ENCODE peak calls at places on chromosomes 5 and 9, in nine cellular contexts. U is RWPE1; S is GM20000; I is choroid plexus epithelial cell; H is activated CD8-positive, alpha-beta T cell treated with anti-CD3 and anti-CD28 coated beads for 36 hours; W is breast epithelium; X is epithelial cell of esophagus; Q is NB4; T is GM12865. V is an unnamed sample.

GRCh38 chr9:130498298-130498917 is 53.6 kb downstream of the ASS1 start:
- DNase-seq in U (no peak), S (no peak), I (peak), H (peak), W (no peak), X (peak), Q (peak), T (no peak), V (no peak)

GRCh38 chr5:9347541-9348295 is 198.2 kb downstream of the SEMA5A start:
- DNase-seq in U (no peak), S (no peak), I (no peak), H (no peak), W (no peak), X (no peak), Q (no peak), T (no peak), V (peak)

GRCh38 chr5:948472-949274 is 56.0 kb downstream of the TRIP13 start:
- DNase-seq in U (no peak), S (no peak), I (no peak), H (no peak), W (no peak), X (no peak), Q (peak), T (no peak), V (no peak)

GRCh38 chr9:132583584-132584304 is 1.3 kb downstream of the BARHL1 start:
- DNase-seq in U (no peak), S (no peak), I (no peak), H (no peak), W (no peak), X (no peak), Q (no peak), T (no peak), V (no peak)

GRCh38 chr9:698276-698675 is 143.2 kb upstream of the DMRT1 start:
- DNase-seq in U (no peak), S (no peak), I (peak), H (no peak), W (no peak), X (peak), Q (no peak), T (no peak), V (no peak)

GRCh38 chr5:171855798-171856772 is 70.5 kb downstream of the SMIM23 start:
- DNase-seq in U (no peak), S (no peak), I (no peak), H (no peak), W (no peak), X (no peak), Q (peak), T (no peak), V (no peak)

GRCh38 chr5:60829490-60830266 is 14.4 kb downstream of the ELOVL7 start:
- DNase-seq in U (peak), S (no peak), I (no peak), H (no peak), W (no peak), X (peak), Q (no peak), T (peak), V (no peak)

GRCh38 chr5:132238901-132239500 is 11.3 kb upstream of the P4HA2 start:
- DNase-seq in U (no peak), S (no peak), I (no peak), H (no peak), W (peak), X (no peak), Q (no peak), T (no peak), V (no peak)

GRCh38 chr9:128160603-128160987 is 530 bp downstream of the BBLN start:
- DNase-seq in U (peak), S (peak), I (no peak), H (peak), W (no peak), X (peak), Q (peak), T (peak), V (no peak)

GRCh38 chr9:120258096-120258495 is 321.9 kb downstream of the CDK5RAP2 start:
- DNase-seq in U (no peak), S (no peak), I (no peak), H (no peak), W (no peak), X (no peak), Q (no peak), T (no peak), V (no peak)

GRCh38 chr9:90102292-90102901 is 497.6 kb downstream of the GADD45G start:
- DNase-seq in U (peak), S (peak), I (peak), H (peak), W (peak), X (peak), Q (peak), T (peak), V (peak)

GRCh38 chr5:169299651-169300467 is 1.1 kb downstream of the SLIT3 start:
- DNase-seq in U (no peak), S (no peak), I (no peak), H (no peak), W (no peak), X (no peak), Q (no peak), T (no peak), V (peak)

GRCh38 chr5:115329475-115329874 is 33.0 kb upstream of the CCDC112 start:
- DNase-seq in U (no peak), S (no peak), I (no peak), H (no peak), W (no peak), X (no peak), Q (peak), T (no peak), V (no peak)

GRCh38 chr9:79685576-79685975 is 113.8 kb downstream of the TLE4 start:
- DNase-seq in U (no peak), S (no peak), I (peak), H (no peak), W (no peak), X (no peak), Q (no peak), T (no peak), V (no peak)

GRCh38 chr5:168472329-168472728 is 13.9 kb upstream of the RARS1 start:
- DNase-seq in U (peak), S (no peak), I (peak), H (no peak), W (peak), X (peak), Q (no peak), T (no peak), V (no peak)

GRCh38 chr9:974993-975739 is 1.3 kb upstream of the DMRT3 start:
- DNase-seq in U (no peak), S (no peak), I (no peak), H (no peak), W (no peak), X (no peak), Q (no peak), T (no peak), V (no peak)

GRCh38 chr9:76136986-76137385 is 246.5 kb downstream of the PCSK5 start:
- DNase-seq in U (peak), S (no peak), I (peak), H (no peak), W (no peak), X (peak), Q (peak), T (peak), V (no peak)

GRCh38 chr5:32275421-32275765 is 37.3 kb downstream of the MTMR12 start:
- DNase-seq in U (no peak), S (peak), I (peak), H (no peak), W (no peak), X (no peak), Q (no peak), T (no peak), V (no peak)

GRCh38 chr5:178544166-178544834 is 45.9 kb downstream of the COL23A1 start:
- DNase-seq in U (no peak), S (no peak), I (no peak), H (no peak), W (no peak), X (no peak), Q (no peak), T (no peak), V (no peak)

GRCh38 chr9:115263731-115264130 is 145.8 kb upstream of the TNC start:
- DNase-seq in U (no peak), S (no peak), I (peak), H (no peak), W (no peak), X (peak), Q (no peak), T (no peak), V (no peak)

GRCh38 chr5:79505138-79505537 is 8.8 kb downstream of the HOMER1 start:
- DNase-seq in U (no peak), S (no peak), I (no peak), H (no peak), W (no peak), X (no peak), Q (peak), T (no peak), V (no peak)

GRCh38 chr9:73916016-73916673 is 581.0 kb upstream of the RORB start:
- DNase-seq in U (peak), S (no peak), I (peak), H (no peak), W (no peak), X (peak), Q (peak), T (peak), V (no peak)

GRCh38 chr5:158820891-158821290 is 278.8 kb downstream of the EBF1 start:
- DNase-seq in U (no peak), S (no peak), I (no peak), H (no peak), W (no peak), X (no peak), Q (no peak), T (peak), V (no peak)

GRCh38 chr9:93682155-93682968 is 106.0 kb downstream of the PHF2 start:
- DNase-seq in U (peak), S (peak), I (peak), H (peak), W (no peak), X (peak), Q (peak), T (peak), V (peak)

GRCh38 chr9:17600962-17601593 is 22.2 kb downstream of the SH3GL2 start:
- DNase-seq in U (no peak), S (no peak), I (peak), H (no peak), W (no peak), X (peak), Q (peak), T (no peak), V (no peak)

GRCh38 chr9:113593682-113594281 is 130.3 kb downstream of the RGS3 start:
- DNase-seq in U (peak), S (peak), I (peak), H (no peak), W (peak), X (peak), Q (peak), T (peak), V (peak)

GRCh38 chr5:77852514-77853352 is 76.6 kb upstream of the TBCA start:
- DNase-seq in U (no peak), S (peak), I (peak), H (peak), W (no peak), X (no peak), Q (peak), T (peak), V (peak)

GRCh38 chr9:98783518-98784226 is 12.7 kb downstream of the ANKS6 start:
- DNase-seq in U (no peak), S (no peak), I (no peak), H (no peak), W (no peak), X (no peak), Q (no peak), T (no peak), V (no peak)

GRCh38 chr9:133188843-133189180 is 20.2 kb downstream of the OBP2B start:
- DNase-seq in U (no peak), S (no peak), I (no peak), H (no peak), W (no peak), X (no peak), Q (peak), T (no peak), V (no peak)

GRCh38 chr5:115461506-115462290 is 82.9 kb downstream of the FEM1C start:
- DNase-seq in U (peak), S (no peak), I (peak), H (peak), W (no peak), X (peak), Q (no peak), T (peak), V (no peak)

GRCh38 chr5:37757980-37758582 is 81.8 kb downstream of the GDNF start:
- DNase-seq in U (no peak), S (no peak), I (peak), H (no peak), W (no peak), X (peak), Q (no peak), T (no peak), V (no peak)
- TF ChIP-seq CTCF in U (no peak), S (no peak), I (peak), H (no peak), W (no peak), X (peak), Q (no peak), T (no peak), V (no peak)

DNA sequence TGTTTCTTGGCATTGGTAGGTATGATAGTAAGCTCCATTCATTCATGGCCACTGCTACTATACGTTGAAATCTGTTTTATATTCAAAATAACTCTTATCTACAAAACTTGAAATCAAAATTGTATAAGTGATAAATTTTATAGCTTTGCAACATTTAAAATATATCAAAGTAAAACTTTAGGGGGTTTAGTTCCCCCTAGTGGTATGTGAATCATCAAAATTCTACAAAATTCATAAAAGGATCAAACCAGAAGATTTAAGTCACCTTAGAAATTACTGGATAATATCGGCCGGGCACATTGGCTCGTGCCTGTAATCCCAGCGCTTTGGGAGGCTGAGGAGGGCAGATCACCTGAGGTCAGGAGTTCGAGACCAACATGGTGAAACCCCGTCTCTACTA is 243.0 kb upstream of the CDH18 start:
- DNase-seq in U (no peak), S (no peak), I (no peak), H (no peak), W (no peak), X (no peak), Q (no peak), T (no peak), V (no peak)
- TF ChIP-seq CTCF in U (no peak), S (no peak), I (peak), H (no peak), W (no peak), X (no peak), Q (no peak), T (no peak), V (peak)

DNA sequence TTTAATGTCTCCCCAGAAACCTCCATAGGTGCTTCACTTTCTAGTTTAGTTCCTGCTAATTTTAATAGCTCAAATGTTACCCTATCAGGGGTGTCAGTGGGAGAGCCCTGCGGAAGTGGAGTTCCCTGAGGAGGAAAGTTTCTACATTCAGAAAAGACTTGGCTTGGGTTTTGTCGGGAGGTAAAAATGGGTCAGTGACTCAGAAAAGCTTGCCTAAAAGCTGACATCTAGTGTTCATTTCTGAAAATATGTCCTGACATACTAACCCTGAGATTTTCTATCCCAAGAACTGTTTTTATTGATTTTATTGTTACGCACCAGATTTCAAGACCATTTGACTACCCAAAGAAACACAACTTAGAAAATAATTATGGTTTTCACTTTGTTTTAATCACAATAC is 40.9 kb upstream of the GLDC start:
- DNase-seq in U (no peak), S (peak), I (peak), H (no peak), W (no peak), X (peak), Q (peak), T (peak), V (no peak)
- TF ChIP-seq CTCF in U (peak), S (peak), I (peak), H (no peak), W (no peak), X (peak), Q (no peak), T (peak), V (no peak)

GRCh38 chr9:124771021-124771866 is at the start of gene NR6A1:
- DNase-seq in U (peak), S (peak), I (peak), H (peak), W (peak), X (peak), Q (peak), T (peak), V (peak)
- TF ChIP-seq CTCF in U (no peak), S (peak), I (no peak), H (no peak), W (no peak), X (no peak), Q (no peak), T (peak), V (peak)

GRCh38 chr9:5842926-5843325 is 10.0 kb upstream of the ERMP1 start:
- DNase-seq in U (no peak), S (no peak), I (no peak), H (no peak), W (no peak), X (no peak), Q (no peak), T (no peak), V (no peak)

GRCh38 chr9:5846501-5846921 is 13.6 kb upstream of the ERMP1 start:
- DNase-seq in U (no peak), S (no peak), I (peak), H (no peak), W (no peak), X (peak), Q (peak), T (no peak), V (no peak)

GRCh38 chr9:5845147-5845531 is 12.2 kb upstream of the ERMP1 start:
- DNase-seq in U (no peak), S (no peak), I (no peak), H (no peak), W (no peak), X (no peak), Q (no peak), T (no peak), V (no peak)

GRCh38 chr9:5846080-5846479 is 13.2 kb upstream of the ERMP1 start:
- DNase-seq in U (no peak), S (no peak), I (no peak), H (no peak), W (no peak), X (no peak), Q (peak), T (no peak), V (peak)

GRCh38 chr9:5843450-5844249 is 10.7 kb upstream of the ERMP1 start:
- DNase-seq in U (no peak), S (no peak), I (peak), H (peak), W (no peak), X (no peak), Q (no peak), T (no peak), V (no peak)
- TF ChIP-seq CTCF in U (no peak), S (no peak), I (peak), H (no peak), W (no peak), X (no peak), Q (no peak), T (no peak), V (no peak)

DNA sequence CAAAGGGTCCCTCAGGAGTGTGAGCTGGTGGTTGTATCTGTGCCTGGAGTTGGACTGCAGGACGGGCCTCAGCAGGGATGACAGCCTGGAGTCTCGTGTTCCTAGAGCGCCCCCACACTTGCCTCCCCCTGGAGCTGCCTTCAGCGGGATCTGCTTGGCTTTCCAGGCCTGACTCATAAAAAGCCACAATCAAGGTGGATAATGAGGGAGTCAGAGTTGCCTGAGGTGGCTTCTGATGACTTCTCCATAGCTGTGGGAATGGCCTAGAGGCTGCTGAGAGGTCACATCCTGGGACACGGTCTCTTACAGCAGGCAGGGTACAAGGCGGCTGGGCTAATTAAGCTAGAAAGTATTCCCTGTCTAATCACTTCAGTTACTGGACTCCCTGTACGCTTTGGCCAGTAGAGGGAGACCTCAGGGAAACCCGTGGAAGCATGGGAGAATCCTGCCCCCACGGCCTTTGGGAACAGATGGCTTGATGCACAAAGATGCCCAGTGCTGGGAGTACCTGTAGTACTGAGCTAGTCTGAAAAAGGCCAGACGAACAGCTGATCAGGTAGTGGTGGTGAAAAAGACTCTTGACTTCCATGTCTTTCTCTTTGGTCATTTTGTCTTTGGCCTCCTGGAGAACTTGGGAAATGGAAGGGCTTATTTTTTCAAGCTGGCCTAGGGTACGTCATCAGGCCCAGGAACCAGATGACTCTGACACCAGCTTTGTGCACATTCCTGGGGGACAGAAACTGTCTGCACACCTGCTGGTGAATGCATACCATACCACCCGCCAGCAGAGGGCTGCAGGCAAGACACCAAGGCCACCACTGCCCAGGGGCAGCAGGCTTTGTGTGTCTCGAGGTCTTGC is 16.1 kb upstream of the FRRS1L start:
- DNase-seq in U (peak), S (peak), I (peak), H (peak), W (no peak), X (peak), Q (peak), T (peak), V (peak)
- TF ChIP-seq CTCF in U (peak), S (peak), I (peak), H (no peak), W (no peak), X (peak), Q (peak), T (peak), V (peak)

GRCh38 chr5:141559481-141559880 is 59.3 kb downstream of the DIAPH1 start:
- DNase-seq in U (peak), S (no peak), I (peak), H (no peak), W (no peak), X (peak), Q (no peak), T (no peak), V (no peak)

GRCh38 chr5:141560725-141561483 is 57.9 kb downstream of the DIAPH1 start:
- DNase-seq in U (peak), S (no peak), I (peak), H (no peak), W (peak), X (peak), Q (no peak), T (no peak), V (peak)

GRCh38 chr5:141560141-141560540 is 58.7 kb downstream of the DIAPH1 start:
- DNase-seq in U (peak), S (no peak), I (peak), H (no peak), W (no peak), X (peak), Q (no peak), T (no peak), V (no peak)

GRCh38 chr5:141557681-141558136 is 61.1 kb downstream of the DIAPH1 start:
- DNase-seq in U (peak), S (peak), I (peak), H (peak), W (peak), X (peak), Q (peak), T (peak), V (peak)

GRCh38 chr5:141558150-141558549 is 60.6 kb downstream of the DIAPH1 start:
- DNase-seq in U (no peak), S (no peak), I (peak), H (no peak), W (no peak), X (no peak), Q (no peak), T (no peak), V (no peak)
- TF ChIP-seq CTCF in U (peak), S (no peak), I (no peak), H (peak), W (no peak), X (no peak), Q (no peak), T (no peak), V (peak)

DNA sequence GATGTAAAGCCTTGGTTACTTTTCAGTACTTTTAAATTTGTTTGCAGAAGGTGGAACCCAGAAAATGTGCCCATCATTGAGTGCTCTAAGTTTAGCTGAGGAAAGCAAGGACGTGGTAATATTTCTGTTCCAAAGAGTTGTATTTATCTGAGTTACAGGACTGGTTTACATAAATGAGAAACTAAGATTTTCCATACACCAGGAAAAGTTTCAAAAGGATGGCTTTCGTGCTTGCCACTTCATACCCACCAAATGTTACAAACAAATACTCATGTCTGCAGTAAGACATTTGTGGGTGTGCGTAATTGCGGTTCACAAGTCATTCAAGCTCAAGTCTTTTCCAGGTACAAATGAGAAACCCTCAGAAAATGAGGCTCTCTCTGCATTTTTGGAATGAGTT is 68.1 kb downstream of the CWC27 start:
- DNase-seq in U (no peak), S (no peak), I (no peak), H (no peak), W (no peak), X (no peak), Q (no peak), T (no peak), V (no peak)
- TF ChIP-seq CTCF in U (no peak), S (no peak), I (no peak), H (no peak), W (no peak), X (no peak), Q (no peak), T (no peak), V (no peak)

V was measured in glutamatergic neuron.